ENCODE peak calls at places on chromosome 6, in five cellular contexts. One of them, this sample, is unnamed.

GRCh38 chr6:79762370-79762769 is 131.2 kb downstream of the SH3BGRL2 start:
- DNase-seq in H1: no peak
- DNase-seq in IMR-90: no peak
- DNase-seq in mesendoderm: peak; percentile 44
- DNase-seq in mesenchymal stem cell: peak; percentile 4
- DNase-seq in this sample: no peak

GRCh38 chr6:34030831-34031566 is 114.9 kb downstream of the GRM4 start:
- DNase-seq in mesendoderm: no peak
- DNase-seq in H1: no peak
- DNase-seq in IMR-90: no peak
- DNase-seq in mesenchymal stem cell: no peak
- DNase-seq in this sample: no peak

GRCh38 chr6:120147218-120147871 is 797.8 kb upstream of the MAN1A1 start:
- DNase-seq in mesenchymal stem cell: no peak
- DNase-seq in mesendoderm: peak; percentile 14
- DNase-seq in H1: no peak
- DNase-seq in IMR-90: no peak
- DNase-seq in this sample: peak; percentile 30

GRCh38 chr6:978937-979685 is 286.2 kb upstream of the EXOC2 start:
- DNase-seq in mesenchymal stem cell: peak; percentile 9
- DNase-seq in H1: no peak
- DNase-seq in mesendoderm: peak; percentile 32
- DNase-seq in IMR-90: peak; percentile 2
- DNase-seq in this sample: no peak

GRCh38 chr6:132962936-132963579 is 148.7 kb downstream of the RPS12 start:
- DNase-seq in IMR-90: peak; percentile 77
- DNase-seq in mesendoderm: peak; percentile 83
- DNase-seq in mesenchymal stem cell: peak; percentile 67
- DNase-seq in H1: peak; percentile 91
- DNase-seq in this sample: peak; percentile 86

GRCh38 chr6:17381429-17382147 is 11.8 kb upstream of the CAP2 start:
- DNase-seq in IMR-90: peak; percentile 83
- DNase-seq in mesendoderm: no peak
- DNase-seq in H1: no peak
- DNase-seq in mesenchymal stem cell: peak; percentile 49
- DNase-seq in this sample: no peak

GRCh38 chr6:139334791-139335446 is 39.5 kb downstream of the CITED2 start:
- DNase-seq in mesendoderm: no peak
- DNase-seq in mesenchymal stem cell: peak; percentile 42
- DNase-seq in H1: no peak
- DNase-seq in IMR-90: peak; percentile 95
- DNase-seq in this sample: no peak

GRCh38 chr6:144311361-144311760 is 26.2 kb downstream of the UTRN start:
- DNase-seq in mesendoderm: no peak
- DNase-seq in IMR-90: no peak
- DNase-seq in H1: no peak
- DNase-seq in mesenchymal stem cell: no peak
- DNase-seq in this sample: no peak

GRCh38 chr6:79377830-79378460 is 143.5 kb upstream of the HMGN3 start:
- DNase-seq in mesenchymal stem cell: peak; percentile 33
- DNase-seq in H1: no peak
- DNase-seq in mesendoderm: no peak
- DNase-seq in IMR-90: no peak
- DNase-seq in this sample: no peak

GRCh38 chr6:128114164-128114563 is 213.3 kb upstream of the THEMIS start:
- DNase-seq in mesenchymal stem cell: no peak
- DNase-seq in mesendoderm: no peak
- DNase-seq in IMR-90: no peak
- DNase-seq in H1: no peak
- DNase-seq in this sample: no peak

GRCh38 chr6:125798734-125799510 is 8.2 kb downstream of the NCOA7 start:
- DNase-seq in IMR-90: no peak
- DNase-seq in H1: no peak
- DNase-seq in mesenchymal stem cell: no peak
- DNase-seq in mesendoderm: peak; percentile 14
- DNase-seq in this sample: no peak
- H2AK5ac ChIP-seq in IMR-90: peak overlapping the region; percentile 43
- H2AK5ac ChIP-seq in H1: no peak overlapping the region
- H2AK5ac ChIP-seq in mesenchymal stem cell: peak overlapping the region; percentile 17
- H2AK5ac ChIP-seq in mesendoderm: no peak overlapping the region
- H2AK5ac ChIP-seq in this sample: no peak overlapping the region

GRCh38 chr6:32196682-32197616 is 4.5 kb upstream of the GPSM3 start:
- DNase-seq in H1: peak; percentile 58
- DNase-seq in mesenchymal stem cell: peak; percentile 50
- DNase-seq in mesendoderm: peak; percentile 41
- DNase-seq in IMR-90: peak; percentile 12
- DNase-seq in this sample: peak; percentile 54
- H2BK15ac ChIP-seq in H1: peak overlapping the region; percentile 89
- H2BK15ac ChIP-seq in mesenchymal stem cell: peak overlapping the region; percentile 39
- H2BK15ac ChIP-seq in mesendoderm: no peak overlapping the region
- H2BK15ac ChIP-seq in IMR-90: peak overlapping the region; percentile 50
- H2BK15ac ChIP-seq in this sample: no peak overlapping the region

GRCh38 chr6:25014806-25015560 is 79.2 kb upstream of the RIPOR2 start:
- DNase-seq in mesendoderm: peak; percentile 71
- DNase-seq in mesenchymal stem cell: peak; percentile 96
- DNase-seq in IMR-90: peak; percentile 78
- DNase-seq in H1: no peak
- DNase-seq in this sample: no peak
- H2AK5ac ChIP-seq in mesendoderm: no peak overlapping the region
- H2AK5ac ChIP-seq in mesenchymal stem cell: no peak overlapping the region
- H2AK5ac ChIP-seq in IMR-90: peak overlapping the region; percentile 95
- H2AK5ac ChIP-seq in H1: no peak overlapping the region
- H2AK5ac ChIP-seq in this sample: no peak overlapping the region

GRCh38 chr6:157427969-157428368 is 47.0 kb downstream of the ZDHHC14 start:
- DNase-seq in mesenchymal stem cell: no peak
- DNase-seq in H1: no peak
- DNase-seq in IMR-90: no peak
- DNase-seq in mesendoderm: no peak
- DNase-seq in this sample: no peak
- H2BK15ac ChIP-seq in mesenchymal stem cell: no peak overlapping the region
- H2BK15ac ChIP-seq in H1: no peak overlapping the region
- H2BK15ac ChIP-seq in IMR-90: no peak overlapping the region
- H2BK15ac ChIP-seq in mesendoderm: no peak overlapping the region
- H2BK15ac ChIP-seq in this sample: no peak overlapping the region

GRCh38 chr6:168343239-168344167 is 23.9 kb upstream of the DACT2 start:
- DNase-seq in IMR-90: no peak
- DNase-seq in mesendoderm: no peak
- DNase-seq in H1: no peak
- DNase-seq in mesenchymal stem cell: no peak
- DNase-seq in this sample: no peak

GRCh38 chr6:168340819-168341218 is 21.2 kb upstream of the DACT2 start:
- DNase-seq in mesenchymal stem cell: no peak
- DNase-seq in mesendoderm: no peak
- DNase-seq in H1: no peak
- DNase-seq in IMR-90: no peak
- DNase-seq in this sample: no peak

GRCh38 chr6:168341280-168341679 is 21.7 kb upstream of the DACT2 start:
- DNase-seq in mesendoderm: no peak
- DNase-seq in IMR-90: no peak
- DNase-seq in H1: no peak
- DNase-seq in mesenchymal stem cell: no peak
- DNase-seq in this sample: no peak

GRCh38 chr6:168344338-168344737 is 24.8 kb upstream of the DACT2 start:
- DNase-seq in mesendoderm: no peak
- DNase-seq in H1: no peak
- DNase-seq in mesenchymal stem cell: no peak
- DNase-seq in IMR-90: no peak
- DNase-seq in this sample: no peak

GRCh38 chr6:168342626-168343025 is 23.0 kb upstream of the DACT2 start:
- DNase-seq in H1: no peak
- DNase-seq in mesendoderm: no peak
- DNase-seq in IMR-90: no peak
- DNase-seq in mesenchymal stem cell: no peak
- DNase-seq in this sample: no peak
- H2AK5ac ChIP-seq in H1: no peak overlapping the region
- H2AK5ac ChIP-seq in mesendoderm: no peak overlapping the region
- H2AK5ac ChIP-seq in IMR-90: no peak overlapping the region
- H2AK5ac ChIP-seq in mesenchymal stem cell: no peak overlapping the region
- H2AK5ac ChIP-seq in this sample: no peak overlapping the region

GRCh38 chr6:39228992-39229767 is at the start of gene KCNK5:
- DNase-seq in mesenchymal stem cell: peak; percentile 38
- DNase-seq in H1: peak; percentile 93
- DNase-seq in mesendoderm: peak; percentile 93
- DNase-seq in IMR-90: peak; percentile 2
- DNase-seq in this sample: peak; percentile 94
- H2BK15ac ChIP-seq in mesenchymal stem cell: no peak within 1 kb of the TSS
- H2BK15ac ChIP-seq in H1: peak within 1 kb of the TSS; percentile 72
- H2BK15ac ChIP-seq in mesendoderm: no peak within 1 kb of the TSS
- H2BK15ac ChIP-seq in IMR-90: no peak within 1 kb of the TSS
- H2BK15ac ChIP-seq in this sample: no peak within 1 kb of the TSS

GRCh38 chr6:170265655-170266054 is 25.2 kb downstream of the DLL1 start:
- DNase-seq in H1: no peak
- DNase-seq in IMR-90: no peak
- DNase-seq in mesendoderm: no peak
- DNase-seq in mesenchymal stem cell: no peak
- DNase-seq in this sample: no peak

GRCh38 chr6:170262481-170263088 is 28.3 kb downstream of the DLL1 start:
- DNase-seq in IMR-90: no peak
- DNase-seq in mesendoderm: no peak
- DNase-seq in mesenchymal stem cell: no peak
- DNase-seq in H1: no peak
- DNase-seq in this sample: no peak

GRCh38 chr6:170261643-170262480 is 29.0 kb downstream of the DLL1 start:
- DNase-seq in mesenchymal stem cell: no peak
- DNase-seq in H1: no peak
- DNase-seq in mesendoderm: no peak
- DNase-seq in IMR-90: no peak
- DNase-seq in this sample: no peak

GRCh38 chr6:170264086-170264485 is 26.8 kb downstream of the DLL1 start:
- DNase-seq in IMR-90: no peak
- DNase-seq in mesenchymal stem cell: no peak
- DNase-seq in mesendoderm: no peak
- DNase-seq in H1: no peak
- DNase-seq in this sample: no peak

DNA sequence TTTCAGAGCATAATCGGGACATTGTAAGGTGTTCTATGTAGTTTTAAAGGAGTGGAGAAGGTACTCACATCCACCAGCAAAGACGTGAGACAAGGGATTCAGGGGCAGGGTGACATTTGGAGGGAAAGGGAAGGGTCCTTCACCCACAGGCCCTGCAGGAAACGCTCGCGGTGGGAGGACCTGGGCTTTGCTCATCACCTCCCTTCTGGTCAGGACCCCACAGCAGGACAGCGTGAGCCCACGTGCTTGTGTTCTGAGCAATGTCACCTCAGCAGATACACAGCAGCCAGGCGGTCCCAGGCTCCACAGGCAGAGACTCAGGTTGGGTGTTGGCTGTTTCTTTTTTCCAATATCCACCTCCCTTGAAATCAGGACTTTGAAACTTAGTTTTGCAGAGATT is 27.5 kb downstream of the DLL1 start:
- DNase-seq in mesenchymal stem cell: no peak
- DNase-seq in IMR-90: no peak
- DNase-seq in mesendoderm: no peak
- DNase-seq in H1: no peak
- DNase-seq in this sample: no peak
- H2AK5ac ChIP-seq in mesenchymal stem cell: no peak overlapping the region
- H2AK5ac ChIP-seq in IMR-90: no peak overlapping the region
- H2AK5ac ChIP-seq in mesendoderm: no peak overlapping the region
- H2AK5ac ChIP-seq in H1: no peak overlapping the region
- H2AK5ac ChIP-seq in this sample: no peak overlapping the region

GRCh38 chr6:32081676-32082075 is 27.5 kb downstream of the TNXB start:
- DNase-seq in mesendoderm: no peak
- DNase-seq in IMR-90: no peak
- DNase-seq in H1: no peak
- DNase-seq in mesenchymal stem cell: no peak
- DNase-seq in this sample: no peak
- H2BK15ac ChIP-seq in mesendoderm: no peak overlapping the region
- H2BK15ac ChIP-seq in IMR-90: peak overlapping the region; percentile 18
- H2BK15ac ChIP-seq in H1: no peak overlapping the region
- H2BK15ac ChIP-seq in mesenchymal stem cell: no peak overlapping the region
- H2BK15ac ChIP-seq in this sample: no peak overlapping the region

GRCh38 chr6:164078551-164079274 is 664.2 kb downstream of the QKI start:
- DNase-seq in mesenchymal stem cell: no peak
- DNase-seq in H1: no peak
- DNase-seq in mesendoderm: no peak
- DNase-seq in IMR-90: no peak
- DNase-seq in this sample: no peak

GRCh38 chr6:164085086-164085485 is 670.6 kb downstream of the QKI start:
- DNase-seq in mesendoderm: no peak
- DNase-seq in H1: no peak
- DNase-seq in mesenchymal stem cell: no peak
- DNase-seq in IMR-90: no peak
- DNase-seq in this sample: no peak

DNA sequence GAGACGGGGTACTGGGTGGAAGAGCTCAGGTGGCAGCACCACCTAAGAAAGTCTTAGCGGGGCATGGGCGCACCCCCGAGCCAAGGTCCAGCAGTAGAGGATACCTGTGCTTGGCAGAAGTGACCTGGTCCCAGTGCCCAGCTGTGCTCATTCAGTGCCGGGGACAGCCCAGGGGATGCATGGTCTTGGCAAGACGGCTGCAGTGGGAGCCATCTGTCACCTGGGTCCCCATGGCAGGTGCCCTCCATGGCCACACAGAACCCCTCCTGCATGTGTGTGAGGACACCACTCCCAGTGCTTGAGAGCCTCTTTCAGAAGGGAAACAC is 664.7 kb downstream of the QKI start:
- DNase-seq in IMR-90: no peak
- DNase-seq in H1: no peak
- DNase-seq in mesendoderm: no peak
- DNase-seq in mesenchymal stem cell: no peak
- DNase-seq in this sample: no peak
- H2AK5ac ChIP-seq in IMR-90: no peak overlapping the region
- H2AK5ac ChIP-seq in H1: no peak overlapping the region
- H2AK5ac ChIP-seq in mesendoderm: no peak overlapping the region
- H2AK5ac ChIP-seq in mesenchymal stem cell: no peak overlapping the region
- H2AK5ac ChIP-seq in this sample: no peak overlapping the region

DNA sequence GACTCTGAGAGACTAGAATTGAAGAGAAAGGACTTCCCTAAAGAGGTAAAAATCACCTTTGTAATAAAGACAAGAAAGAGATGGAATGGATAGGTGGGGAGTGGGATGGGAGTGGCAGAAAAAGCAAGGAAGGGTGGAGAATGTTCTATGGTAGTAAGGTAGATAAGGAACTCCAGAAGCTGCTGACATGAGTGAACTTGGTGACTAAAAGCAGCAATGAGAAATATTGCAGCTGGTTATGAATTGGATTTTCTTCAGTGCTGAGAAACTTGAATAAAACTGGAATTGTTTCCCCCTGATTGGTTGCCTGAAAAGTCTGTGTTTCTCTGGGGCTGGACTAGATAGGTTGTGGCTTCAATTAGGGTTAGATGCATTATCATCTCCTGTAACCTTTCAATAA is 15.7 kb upstream of the DTNBP1 start:
- DNase-seq in IMR-90: no peak
- DNase-seq in H1: no peak
- DNase-seq in mesendoderm: no peak
- DNase-seq in mesenchymal stem cell: no peak
- DNase-seq in this sample: no peak
- H2BK15ac ChIP-seq in IMR-90: no peak overlapping the region
- H2BK15ac ChIP-seq in H1: no peak overlapping the region
- H2BK15ac ChIP-seq in mesendoderm: no peak overlapping the region
- H2BK15ac ChIP-seq in mesenchymal stem cell: no peak overlapping the region
- H2BK15ac ChIP-seq in this sample: no peak overlapping the region

This sample was measured in H9.